ENCODE peak calls at places on chromosomes 13 and 19, in six cellular contexts. One of them, this sample, is unnamed.

GRCh38 chr19:42115219-42115618 is 17.0 kb downstream of the POU2F2 start:
- DNase-seq in MG63: no peak
- DNase-seq in adrenal gland: no peak
- DNase-seq in CD8-positive, alpha-beta T cell: no peak
- DNase-seq in ovary: no peak
- DNase-seq in AG04450: no peak
- DNase-seq in this sample: no peak

GRCh38 chr19:54463531-54464043 is at the start of gene LENG9:
- DNase-seq in MG63: peak; percentile 98
- DNase-seq in adrenal gland: peak; percentile 100
- DNase-seq in CD8-positive, alpha-beta T cell: peak; percentile 92
- DNase-seq in ovary: peak; percentile 96
- DNase-seq in AG04450: peak; percentile 92
- DNase-seq in this sample: peak; percentile 88

GRCh38 chr19:34686455-34686854 is 9.0 kb downstream of the ZNF302 start:
- DNase-seq in MG63: no peak
- DNase-seq in adrenal gland: no peak
- DNase-seq in CD8-positive, alpha-beta T cell: no peak
- DNase-seq in ovary: no peak
- DNase-seq in AG04450: no peak
- DNase-seq in this sample: no peak

GRCh38 chr19:12841094-12841493 is 2.8 kb downstream of the MAST1 start:
- DNase-seq in MG63: no peak
- DNase-seq in adrenal gland: peak; percentile 32
- DNase-seq in CD8-positive, alpha-beta T cell: no peak
- DNase-seq in ovary: no peak
- DNase-seq in AG04450: no peak
- DNase-seq in this sample: no peak

GRCh38 chr19:21482863-21483276 is 22.5 kb upstream of the ZNF429 start:
- DNase-seq in MG63: no peak
- DNase-seq in adrenal gland: peak; percentile 54
- DNase-seq in CD8-positive, alpha-beta T cell: peak; percentile 68
- DNase-seq in ovary: peak; percentile 79
- DNase-seq in AG04450: no peak
- DNase-seq in this sample: peak; percentile 54

GRCh38 chr13:21435231-21435630 is 23.9 kb downstream of the ZDHHC20 start:
- DNase-seq in MG63: no peak
- DNase-seq in adrenal gland: no peak
- DNase-seq in CD8-positive, alpha-beta T cell: no peak
- DNase-seq in ovary: no peak
- DNase-seq in AG04450: no peak
- DNase-seq in this sample: no peak

GRCh38 chr13:111216166-111216960 is 101.3 kb downstream of the ARHGEF7 start:
- DNase-seq in MG63: no peak
- DNase-seq in adrenal gland: peak; percentile 41
- DNase-seq in CD8-positive, alpha-beta T cell: peak; percentile 51
- DNase-seq in ovary: peak; percentile 64
- DNase-seq in AG04450: no peak
- DNase-seq in this sample: peak; percentile 43

GRCh38 chr13:53054569-53054968 is 26.0 kb downstream of the OLFM4 start:
- DNase-seq in MG63: no peak
- DNase-seq in adrenal gland: no peak
- DNase-seq in CD8-positive, alpha-beta T cell: no peak
- DNase-seq in ovary: no peak
- DNase-seq in AG04450: no peak
- DNase-seq in this sample: no peak

GRCh38 chr19:53254451-53255341 is at the start of gene ZNF677:
- DNase-seq in MG63: peak; percentile 60
- DNase-seq in adrenal gland: peak; percentile 94
- DNase-seq in CD8-positive, alpha-beta T cell: peak; percentile 82
- DNase-seq in ovary: peak; percentile 92
- DNase-seq in AG04450: peak; percentile 41
- DNase-seq in this sample: peak; percentile 82
- H3K4me3 ChIP-seq in MG63: peak within 1 kb of the TSS; percentile 46
- H3K4me3 ChIP-seq in adrenal gland: peak within 1 kb of the TSS; percentile 90
- H3K4me3 ChIP-seq in CD8-positive, alpha-beta T cell: peak within 1 kb of the TSS; percentile 98
- H3K4me3 ChIP-seq in ovary: peak within 1 kb of the TSS; percentile 58
- H3K4me3 ChIP-seq in AG04450: peak within 1 kb of the TSS; percentile 94
- H3K4me3 ChIP-seq in this sample: peak within 1 kb of the TSS; percentile 88

GRCh38 chr13:29143864-29144263 is 323.7 kb downstream of the MTUS2 start:
- DNase-seq in MG63: no peak
- DNase-seq in adrenal gland: no peak
- DNase-seq in CD8-positive, alpha-beta T cell: no peak
- DNase-seq in ovary: no peak
- DNase-seq in AG04450: no peak
- DNase-seq in this sample: no peak

GRCh38 chr13:29137016-29137415 is 316.9 kb downstream of the MTUS2 start:
- DNase-seq in MG63: no peak
- DNase-seq in adrenal gland: no peak
- DNase-seq in CD8-positive, alpha-beta T cell: no peak
- DNase-seq in ovary: no peak
- DNase-seq in AG04450: no peak
- DNase-seq in this sample: no peak

GRCh38 chr13:29137995-29138394 is 317.9 kb downstream of the MTUS2 start:
- DNase-seq in MG63: no peak
- DNase-seq in adrenal gland: no peak
- DNase-seq in CD8-positive, alpha-beta T cell: no peak
- DNase-seq in ovary: no peak
- DNase-seq in AG04450: no peak
- DNase-seq in this sample: no peak

GRCh38 chr13:29136341-29136740 is 316.2 kb downstream of the MTUS2 start:
- DNase-seq in MG63: no peak
- DNase-seq in adrenal gland: no peak
- DNase-seq in CD8-positive, alpha-beta T cell: no peak
- DNase-seq in ovary: no peak
- DNase-seq in AG04450: no peak
- DNase-seq in this sample: no peak

DNA sequence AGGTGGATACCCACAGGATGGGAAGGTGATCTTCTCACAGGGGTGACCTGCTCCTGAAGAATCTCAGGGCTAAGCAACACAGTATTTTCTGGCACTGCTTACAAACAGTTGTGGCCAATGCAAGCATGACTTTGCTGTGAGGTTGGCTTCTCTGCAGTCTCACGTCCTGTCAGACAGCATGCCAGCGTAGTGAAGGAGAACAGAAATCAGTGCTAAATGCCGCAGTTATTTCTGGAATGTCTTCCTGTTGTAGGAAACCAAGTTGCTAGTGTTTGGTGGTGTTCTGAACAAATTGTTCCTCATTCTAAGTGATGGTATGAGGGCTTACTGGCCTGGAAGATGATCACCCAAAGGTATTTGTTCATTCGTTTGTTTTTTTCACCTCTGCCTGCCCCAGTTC is 320.1 kb downstream of the MTUS2 start:
- DNase-seq in MG63: peak; percentile 41
- DNase-seq in adrenal gland: no peak
- DNase-seq in CD8-positive, alpha-beta T cell: no peak
- DNase-seq in ovary: no peak
- DNase-seq in AG04450: no peak
- DNase-seq in this sample: no peak
- H3K9me3 ChIP-seq in MG63: no peaks in the 10 kb centered on the region
- H3K9me3 ChIP-seq in adrenal gland: no peaks in the 10 kb centered on the region
- H3K9me3 ChIP-seq in CD8-positive, alpha-beta T cell: no peaks in the 10 kb centered on the region
- H3K9me3 ChIP-seq in ovary: no peaks in the 10 kb centered on the region
- H3K9me3 ChIP-seq in AG04450: peaks cover 18% of the 10 kb centered on the region
- H3K9me3 ChIP-seq in this sample: no peaks in the 10 kb centered on the region

DNA sequence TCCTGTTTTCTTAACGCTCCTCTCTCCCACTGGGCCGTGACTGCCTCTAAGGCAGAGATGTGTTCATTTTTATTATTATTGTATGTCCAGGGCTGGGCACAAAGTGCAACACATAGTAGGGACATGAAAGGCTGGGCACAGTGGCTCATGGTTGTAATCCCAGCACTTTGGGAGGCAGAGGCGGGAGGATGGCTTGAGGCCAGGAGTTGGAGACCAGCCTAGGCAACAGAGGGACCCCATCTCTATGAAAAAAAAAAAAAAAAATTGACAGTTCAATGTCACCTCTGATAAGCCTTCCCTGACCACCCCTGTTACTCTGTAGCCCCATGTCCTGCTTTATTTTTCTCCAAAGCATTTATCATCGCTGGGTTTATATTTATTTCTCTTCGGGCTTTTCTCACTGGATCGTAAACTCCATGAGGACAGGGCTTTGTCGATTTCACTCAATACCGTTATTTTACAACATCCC is 481 bp upstream of the SAE1 start:
- DNase-seq in MG63: no peak
- DNase-seq in adrenal gland: no peak
- DNase-seq in CD8-positive, alpha-beta T cell: no peak
- DNase-seq in ovary: no peak
- DNase-seq in AG04450: no peak
- DNase-seq in this sample: no peak
- H3K4me3 ChIP-seq in MG63: peak overlapping the region; percentile 92
- H3K4me3 ChIP-seq in adrenal gland: no peak overlapping the region
- H3K4me3 ChIP-seq in CD8-positive, alpha-beta T cell: peak overlapping the region; percentile 91
- H3K4me3 ChIP-seq in ovary: peak overlapping the region; percentile 83
- H3K4me3 ChIP-seq in AG04450: no peak overlapping the region
- H3K4me3 ChIP-seq in this sample: peak overlapping the region; percentile 97

GRCh38 chr19:56619131-56619530 is 23.8 kb upstream of the SMIM17 start:
- DNase-seq in MG63: no peak
- DNase-seq in adrenal gland: no peak
- DNase-seq in CD8-positive, alpha-beta T cell: no peak
- DNase-seq in ovary: no peak
- DNase-seq in AG04450: no peak
- DNase-seq in this sample: no peak
- H3K9me3 ChIP-seq in MG63: peaks cover 18% of the 10 kb centered on the region
- H3K9me3 ChIP-seq in adrenal gland: no peaks in the 10 kb centered on the region
- H3K9me3 ChIP-seq in CD8-positive, alpha-beta T cell: peaks cover 52% of the 10 kb centered on the region
- H3K9me3 ChIP-seq in ovary: peaks cover 50% of the 10 kb centered on the region
- H3K9me3 ChIP-seq in AG04450: peaks cover 66% of the 10 kb centered on the region
- H3K9me3 ChIP-seq in this sample: peaks cover 45% of the 10 kb centered on the region

GRCh38 chr19:38402623-38402966 is 298 bp upstream of the FAM98C start:
- DNase-seq in MG63: no peak
- DNase-seq in adrenal gland: no peak
- DNase-seq in CD8-positive, alpha-beta T cell: no peak
- DNase-seq in ovary: no peak
- DNase-seq in AG04450: no peak
- DNase-seq in this sample: no peak
- H3K4me3 ChIP-seq in MG63: peak overlapping the region; percentile 72
- H3K4me3 ChIP-seq in adrenal gland: no peak overlapping the region
- H3K4me3 ChIP-seq in CD8-positive, alpha-beta T cell: peak overlapping the region; percentile 62
- H3K4me3 ChIP-seq in ovary: peak overlapping the region; percentile 82
- H3K4me3 ChIP-seq in AG04450: peak overlapping the region; percentile 57
- H3K4me3 ChIP-seq in this sample: peak overlapping the region; percentile 66

GRCh38 chr19:23905771-23906170 is 8.9 kb upstream of the ZNF726 start:
- DNase-seq in MG63: no peak
- DNase-seq in adrenal gland: no peak
- DNase-seq in CD8-positive, alpha-beta T cell: no peak
- DNase-seq in ovary: no peak
- DNase-seq in AG04450: no peak
- DNase-seq in this sample: no peak
- H3K9me3 ChIP-seq in MG63: no peaks in the 10 kb centered on the region
- H3K9me3 ChIP-seq in adrenal gland: no peaks in the 10 kb centered on the region
- H3K9me3 ChIP-seq in CD8-positive, alpha-beta T cell: no peaks in the 10 kb centered on the region
- H3K9me3 ChIP-seq in ovary: no peaks in the 10 kb centered on the region
- H3K9me3 ChIP-seq in AG04450: peaks cover 11% of the 10 kb centered on the region
- H3K9me3 ChIP-seq in this sample: no peaks in the 10 kb centered on the region

DNA sequence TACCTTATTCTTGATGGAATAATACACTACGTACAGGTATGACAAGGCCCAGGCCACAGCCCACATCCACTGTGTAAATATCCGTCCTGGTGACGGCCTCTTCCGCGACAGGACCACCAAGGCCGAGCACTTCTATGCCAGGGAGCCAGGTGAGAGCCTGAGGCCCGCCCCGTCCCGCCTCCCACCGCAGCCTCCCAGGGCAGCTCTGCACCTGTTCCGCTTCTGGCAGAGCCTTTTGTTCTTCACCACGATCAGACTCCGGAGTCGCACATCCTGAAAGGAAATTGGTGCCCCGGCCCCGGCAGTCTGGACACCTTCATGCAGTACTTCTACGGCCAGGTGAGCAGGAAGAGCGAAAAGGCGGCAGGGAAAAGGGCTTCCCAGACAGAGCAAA is 10.6 kb upstream of the ZNF358 start:
- DNase-seq in MG63: no peak
- DNase-seq in adrenal gland: no peak
- DNase-seq in CD8-positive, alpha-beta T cell: no peak
- DNase-seq in ovary: no peak
- DNase-seq in AG04450: no peak
- DNase-seq in this sample: no peak
- H3K4me3 ChIP-seq in MG63: no peak overlapping the region
- H3K4me3 ChIP-seq in adrenal gland: no peak overlapping the region
- H3K4me3 ChIP-seq in CD8-positive, alpha-beta T cell: no peak overlapping the region
- H3K4me3 ChIP-seq in ovary: no peak overlapping the region
- H3K4me3 ChIP-seq in AG04450: no peak overlapping the region
- H3K4me3 ChIP-seq in this sample: no peak overlapping the region

This sample was measured in CD8-positive, alpha-beta memory T cell.